ENCODE peak calls at places on chromosomes 12 and 14, in eight cellular contexts. One of them, this sample, is unnamed.
A peak's percentile ranks its signal among the peaks of the same experiment; 100 is the strongest.

GRCh38 chr14:103697196-103697595 is 18.1 kb downstream of the XRCC3 start:
- DNase-seq in HFF-Myc: no peak
- DNase-seq in HFFc6: no peak
- DNase-seq in mucosa of gallbladder: no peak
- DNase-seq in SW480: no peak
- DNase-seq in GM04504: no peak
- DNase-seq in RPMI7951: no peak
- DNase-seq in CMK: no peak
- DNase-seq in this sample: no peak

GRCh38 chr12:92402415-92402814 is 256.8 kb upstream of the BTG1 start:
- DNase-seq in HFF-Myc: no peak
- DNase-seq in HFFc6: no peak
- DNase-seq in mucosa of gallbladder: no peak
- DNase-seq in SW480: no peak
- DNase-seq in GM04504: no peak
- DNase-seq in RPMI7951: no peak
- DNase-seq in CMK: no peak
- DNase-seq in this sample: no peak

GRCh38 chr12:22728989-22729388 is 104.0 kb downstream of the ETNK1 start:
- DNase-seq in HFF-Myc: no peak
- DNase-seq in HFFc6: no peak
- DNase-seq in mucosa of gallbladder: no peak
- DNase-seq in SW480: no peak
- DNase-seq in GM04504: no peak
- DNase-seq in RPMI7951: peak; percentile 8
- DNase-seq in CMK: no peak
- DNase-seq in this sample: no peak

GRCh38 chr12:53495903-53496751 is 3.1 kb downstream of the MAP3K12 start:
- DNase-seq in HFF-Myc: no peak
- DNase-seq in HFFc6: no peak
- DNase-seq in mucosa of gallbladder: peak; percentile 76
- DNase-seq in SW480: no peak
- DNase-seq in GM04504: peak; percentile 48
- DNase-seq in RPMI7951: peak; percentile 44
- DNase-seq in CMK: peak; percentile 65
- DNase-seq in this sample: no peak

GRCh38 chr12:34350092-34351041 is 328.1 kb downstream of the ALG10 start:
- DNase-seq in HFF-Myc: no peak
- DNase-seq in HFFc6: no peak
- DNase-seq in mucosa of gallbladder: no peak
- DNase-seq in SW480: no peak
- DNase-seq in GM04504: no peak
- DNase-seq in RPMI7951: no peak
- DNase-seq in CMK: no peak
- DNase-seq in this sample: no peak

GRCh38 chr12:53063708-53064612 is 14.1 kb downstream of the TNS2 start:
- DNase-seq in HFF-Myc: no peak
- DNase-seq in HFFc6: no peak
- DNase-seq in mucosa of gallbladder: no peak
- DNase-seq in SW480: no peak
- DNase-seq in GM04504: no peak
- DNase-seq in RPMI7951: no peak
- DNase-seq in CMK: no peak
- DNase-seq in this sample: no peak

GRCh38 chr12:95796225-95796981 is 5.8 kb upstream of the NTN4 start:
- DNase-seq in HFF-Myc: no peak
- DNase-seq in HFFc6: no peak
- DNase-seq in mucosa of gallbladder: no peak
- DNase-seq in SW480: no peak
- DNase-seq in GM04504: no peak
- DNase-seq in RPMI7951: no peak
- DNase-seq in CMK: no peak
- DNase-seq in this sample: no peak

GRCh38 chr14:45261209-45261608 is 8.2 kb upstream of the MIS18BP1 start:
- DNase-seq in HFF-Myc: no peak
- DNase-seq in HFFc6: peak; percentile 12
- DNase-seq in mucosa of gallbladder: no peak
- DNase-seq in SW480: no peak
- DNase-seq in GM04504: no peak
- DNase-seq in RPMI7951: no peak
- DNase-seq in CMK: no peak
- DNase-seq in this sample: no peak

GRCh38 chr14:105465209-105466031 is 9.2 kb upstream of the CRIP2 start:
- DNase-seq in HFF-Myc: no peak
- DNase-seq in HFFc6: peak; percentile 12
- DNase-seq in mucosa of gallbladder: no peak
- DNase-seq in SW480: peak; percentile 61
- DNase-seq in GM04504: no peak
- DNase-seq in RPMI7951: peak; percentile 55
- DNase-seq in CMK: no peak
- DNase-seq in this sample: peak; percentile 43

GRCh38 chr14:61609143-61609851 is 86.0 kb upstream of the HIF1A start:
- DNase-seq in HFF-Myc: no peak
- DNase-seq in HFFc6: peak; percentile 75
- DNase-seq in mucosa of gallbladder: peak; percentile 38
- DNase-seq in SW480: no peak
- DNase-seq in GM04504: no peak
- DNase-seq in RPMI7951: peak; percentile 94
- DNase-seq in CMK: no peak
- DNase-seq in this sample: no peak

GRCh38 chr12:105419606-105420005 is 89.1 kb downstream of the C12orf75 start:
- DNase-seq in HFF-Myc: no peak
- DNase-seq in HFFc6: no peak
- DNase-seq in mucosa of gallbladder: no peak
- DNase-seq in SW480: no peak
- DNase-seq in GM04504: no peak
- DNase-seq in RPMI7951: peak; percentile 41
- DNase-seq in CMK: no peak
- DNase-seq in this sample: no peak

GRCh38 chr12:52691765-52692150 is 11.6 kb upstream of the KRT1 start:
- DNase-seq in HFF-Myc: no peak
- DNase-seq in HFFc6: no peak
- DNase-seq in mucosa of gallbladder: no peak
- DNase-seq in SW480: no peak
- DNase-seq in GM04504: no peak
- DNase-seq in RPMI7951: no peak
- DNase-seq in CMK: no peak
- DNase-seq in this sample: no peak

GRCh38 chr12:128818065-128819022 is 5.4 kb downstream of the SLC15A4 start:
- DNase-seq in HFF-Myc: no peak
- DNase-seq in HFFc6: peak; percentile 46
- DNase-seq in mucosa of gallbladder: no peak
- DNase-seq in SW480: peak; percentile 67
- DNase-seq in GM04504: peak; percentile 61
- DNase-seq in RPMI7951: peak; percentile 64
- DNase-seq in CMK: no peak
- DNase-seq in this sample: no peak

GRCh38 chr12:53659011-53659551 is 16.8 kb downstream of the ATP5MC2 start:
- DNase-seq in HFF-Myc: no peak
- DNase-seq in HFFc6: no peak
- DNase-seq in mucosa of gallbladder: peak; percentile 80
- DNase-seq in SW480: peak; percentile 87
- DNase-seq in GM04504: no peak
- DNase-seq in RPMI7951: peak; percentile 80
- DNase-seq in CMK: no peak
- DNase-seq in this sample: peak; percentile 27

GRCh38 chr14:84042992-84043391 is 1487.0 kb upstream of the FLRT2 start:
- DNase-seq in HFF-Myc: no peak
- DNase-seq in HFFc6: no peak
- DNase-seq in mucosa of gallbladder: no peak
- DNase-seq in SW480: no peak
- DNase-seq in GM04504: no peak
- DNase-seq in RPMI7951: no peak
- DNase-seq in CMK: no peak
- DNase-seq in this sample: no peak

GRCh38 chr14:34966413-34966812 is 16.4 kb upstream of the SRP54 start:
- DNase-seq in HFF-Myc: no peak
- DNase-seq in HFFc6: no peak
- DNase-seq in mucosa of gallbladder: no peak
- DNase-seq in SW480: no peak
- DNase-seq in GM04504: no peak
- DNase-seq in RPMI7951: no peak
- DNase-seq in CMK: no peak
- DNase-seq in this sample: no peak

GRCh38 chr14:40216976-40217375 is 784.7 kb upstream of the FBXO33 start:
- DNase-seq in HFF-Myc: no peak
- DNase-seq in HFFc6: no peak
- DNase-seq in mucosa of gallbladder: no peak
- DNase-seq in SW480: no peak
- DNase-seq in GM04504: no peak
- DNase-seq in RPMI7951: no peak
- DNase-seq in CMK: no peak
- DNase-seq in this sample: no peak

GRCh38 chr12:127767631-127768030 is 499.3 kb upstream of the TMEM132C start:
- DNase-seq in HFF-Myc: no peak
- DNase-seq in HFFc6: no peak
- DNase-seq in mucosa of gallbladder: no peak
- DNase-seq in SW480: no peak
- DNase-seq in GM04504: no peak
- DNase-seq in RPMI7951: peak; percentile 50
- DNase-seq in CMK: no peak
- DNase-seq in this sample: no peak